ENCODE peak calls at places on chromosomes 16 and 17, in nine cellular contexts. One of them, this sample, is unnamed.
A peak's percentile ranks its signal among the peaks of the same experiment; 100 is the strongest.

GRCh38 chr16:89971495-89972243 is 23.1 kb downstream of the DEF8 start:
- DNase-seq in foreskin fibroblast: peak; percentile 6
- DNase-seq in fibroblast of lung: no peak
- DNase-seq in pancreas: peak; percentile 36
- DNase-seq in IMR-90: no peak
- DNase-seq in gastrocnemius medialis: no peak
- DNase-seq in astrocyte: no peak
- DNase-seq in A673: no peak
- DNase-seq in bronchial epithelial cell: no peak
- DNase-seq in this sample: no peak

GRCh38 chr17:80953471-80954315 is 37.9 kb upstream of the CHMP6 start:
- DNase-seq in bronchial epithelial cell: no peak
- DNase-seq in astrocyte: no peak
- DNase-seq in gastrocnemius medialis: no peak
- DNase-seq in pancreas: no peak
- DNase-seq in A673: no peak
- DNase-seq in fibroblast of lung: no peak
- DNase-seq in IMR-90: no peak
- DNase-seq in foreskin fibroblast: no peak
- DNase-seq in this sample: no peak

GRCh38 chr16:31213877-31214704 is at the start of gene TRIM72:
- DNase-seq in A673: no peak
- DNase-seq in foreskin fibroblast: no peak
- DNase-seq in fibroblast of lung: no peak
- DNase-seq in gastrocnemius medialis: peak; percentile 90
- DNase-seq in IMR-90: no peak
- DNase-seq in pancreas: no peak
- DNase-seq in bronchial epithelial cell: no peak
- DNase-seq in astrocyte: no peak
- DNase-seq in this sample: no peak

GRCh38 chr16:23284584-23284983 is 17.5 kb upstream of the SCNN1B start:
- DNase-seq in gastrocnemius medialis: no peak
- DNase-seq in foreskin fibroblast: no peak
- DNase-seq in bronchial epithelial cell: peak; percentile 35
- DNase-seq in astrocyte: no peak
- DNase-seq in pancreas: no peak
- DNase-seq in A673: no peak
- DNase-seq in IMR-90: no peak
- DNase-seq in fibroblast of lung: no peak
- DNase-seq in this sample: no peak

GRCh38 chr16:89354325-89354724 is 136.0 kb downstream of the ANKRD11 start:
- DNase-seq in bronchial epithelial cell: no peak
- DNase-seq in fibroblast of lung: no peak
- DNase-seq in astrocyte: no peak
- DNase-seq in IMR-90: no peak
- DNase-seq in gastrocnemius medialis: no peak
- DNase-seq in foreskin fibroblast: no peak
- DNase-seq in A673: no peak
- DNase-seq in pancreas: peak; percentile 61
- DNase-seq in this sample: no peak

GRCh38 chr16:11913425-11914079 is 2.2 kb downstream of the GSPT1 start:
- DNase-seq in A673: no peak
- DNase-seq in fibroblast of lung: peak; percentile 6
- DNase-seq in gastrocnemius medialis: no peak
- DNase-seq in foreskin fibroblast: peak; percentile 45
- DNase-seq in bronchial epithelial cell: peak; percentile 71
- DNase-seq in pancreas: no peak
- DNase-seq in astrocyte: peak; percentile 50
- DNase-seq in IMR-90: peak; percentile 41
- DNase-seq in this sample: peak; percentile 75

GRCh38 chr17:72121164-72122001 is 563 bp downstream of the SOX9 start:
- DNase-seq in gastrocnemius medialis: peak; percentile 8
- DNase-seq in fibroblast of lung: peak; percentile 75
- DNase-seq in A673: peak; percentile 54
- DNase-seq in IMR-90: peak; percentile 69
- DNase-seq in pancreas: peak; percentile 43
- DNase-seq in bronchial epithelial cell: peak; percentile 40
- DNase-seq in foreskin fibroblast: peak; percentile 84
- DNase-seq in astrocyte: peak; percentile 64
- DNase-seq in this sample: peak; percentile 54

GRCh38 chr16:15573274-15573895 is 69.6 kb downstream of the MARF1 start:
- DNase-seq in foreskin fibroblast: peak; percentile 34
- DNase-seq in fibroblast of lung: no peak
- DNase-seq in astrocyte: no peak
- DNase-seq in bronchial epithelial cell: no peak
- DNase-seq in gastrocnemius medialis: no peak
- DNase-seq in pancreas: no peak
- DNase-seq in A673: no peak
- DNase-seq in IMR-90: no peak
- DNase-seq in this sample: no peak

GRCh38 chr16:15592324-15592723 is 50.6 kb downstream of the MARF1 start:
- DNase-seq in gastrocnemius medialis: no peak
- DNase-seq in fibroblast of lung: no peak
- DNase-seq in A673: no peak
- DNase-seq in IMR-90: no peak
- DNase-seq in pancreas: no peak
- DNase-seq in astrocyte: no peak
- DNase-seq in foreskin fibroblast: no peak
- DNase-seq in bronchial epithelial cell: peak; percentile 81
- DNase-seq in this sample: no peak

GRCh38 chr17:59601130-59601529 is 18.6 kb upstream of the CLTC start:
- DNase-seq in A673: no peak
- DNase-seq in pancreas: no peak
- DNase-seq in astrocyte: no peak
- DNase-seq in IMR-90: no peak
- DNase-seq in gastrocnemius medialis: no peak
- DNase-seq in foreskin fibroblast: no peak
- DNase-seq in fibroblast of lung: no peak
- DNase-seq in bronchial epithelial cell: no peak
- DNase-seq in this sample: no peak

GRCh38 chr17:76742958-76743357 is 5.0 kb downstream of the MFSD11 start:
- DNase-seq in foreskin fibroblast: peak; percentile 44
- DNase-seq in bronchial epithelial cell: no peak
- DNase-seq in gastrocnemius medialis: no peak
- DNase-seq in IMR-90: no peak
- DNase-seq in A673: no peak
- DNase-seq in pancreas: no peak
- DNase-seq in astrocyte: no peak
- DNase-seq in fibroblast of lung: no peak
- DNase-seq in this sample: no peak

GRCh38 chr16:19698480-19699465 is 19.3 kb downstream of the KNOP1 start:
- DNase-seq in astrocyte: peak; percentile 68
- DNase-seq in IMR-90: peak; percentile 20
- DNase-seq in pancreas: no peak
- DNase-seq in foreskin fibroblast: peak; percentile 62
- DNase-seq in gastrocnemius medialis: no peak
- DNase-seq in fibroblast of lung: peak; percentile 32
- DNase-seq in A673: no peak
- DNase-seq in bronchial epithelial cell: no peak
- DNase-seq in this sample: no peak

GRCh38 chr16:50011707-50012106 is 13.3 kb upstream of the CNEP1R1 start:
- DNase-seq in pancreas: no peak
- DNase-seq in fibroblast of lung: peak; percentile 34
- DNase-seq in bronchial epithelial cell: peak; percentile 17
- DNase-seq in gastrocnemius medialis: no peak
- DNase-seq in A673: peak; percentile 28
- DNase-seq in foreskin fibroblast: peak; percentile 23
- DNase-seq in IMR-90: no peak
- DNase-seq in astrocyte: no peak
- DNase-seq in this sample: no peak

GRCh38 chr16:68074850-68075249 is 10.3 kb upstream of the NFATC3 start:
- DNase-seq in fibroblast of lung: no peak
- DNase-seq in A673: no peak
- DNase-seq in foreskin fibroblast: no peak
- DNase-seq in gastrocnemius medialis: no peak
- DNase-seq in astrocyte: no peak
- DNase-seq in pancreas: no peak
- DNase-seq in IMR-90: no peak
- DNase-seq in bronchial epithelial cell: no peak
- DNase-seq in this sample: no peak

GRCh38 chr17:79803997-79804855 is 7.3 kb upstream of the CBX8 start:
- DNase-seq in gastrocnemius medialis: no peak
- DNase-seq in pancreas: no peak
- DNase-seq in bronchial epithelial cell: peak; percentile 20
- DNase-seq in astrocyte: no peak
- DNase-seq in A673: peak; percentile 67
- DNase-seq in IMR-90: no peak
- DNase-seq in fibroblast of lung: peak; percentile 29
- DNase-seq in foreskin fibroblast: peak; percentile 46
- DNase-seq in this sample: no peak

GRCh38 chr17:43626066-43626465 is 35.7 kb downstream of the MEOX1 start:
- DNase-seq in IMR-90: no peak
- DNase-seq in fibroblast of lung: no peak
- DNase-seq in pancreas: no peak
- DNase-seq in gastrocnemius medialis: no peak
- DNase-seq in astrocyte: no peak
- DNase-seq in foreskin fibroblast: no peak
- DNase-seq in A673: no peak
- DNase-seq in bronchial epithelial cell: no peak
- DNase-seq in this sample: no peak

GRCh38 chr16:78705694-78706093 is 606.2 kb downstream of the WWOX start:
- DNase-seq in bronchial epithelial cell: peak; percentile 99
- DNase-seq in astrocyte: peak; percentile 18
- DNase-seq in IMR-90: peak; percentile 2
- DNase-seq in A673: peak; percentile 8
- DNase-seq in foreskin fibroblast: peak; percentile 8
- DNase-seq in fibroblast of lung: peak; percentile 55
- DNase-seq in pancreas: no peak
- DNase-seq in gastrocnemius medialis: no peak
- DNase-seq in this sample: peak; percentile 66

GRCh38 chr16:15044286-15044685 is 11.6 kb downstream of the NTAN1 start:
- DNase-seq in A673: no peak
- DNase-seq in fibroblast of lung: no peak
- DNase-seq in bronchial epithelial cell: no peak
- DNase-seq in astrocyte: no peak
- DNase-seq in pancreas: no peak
- DNase-seq in gastrocnemius medialis: no peak
- DNase-seq in foreskin fibroblast: no peak
- DNase-seq in IMR-90: no peak
- DNase-seq in this sample: no peak

GRCh38 chr16:56956756-56957155 is 5.0 kb upstream of the CETP start:
- DNase-seq in IMR-90: no peak
- DNase-seq in gastrocnemius medialis: no peak
- DNase-seq in A673: no peak
- DNase-seq in pancreas: no peak
- DNase-seq in fibroblast of lung: no peak
- DNase-seq in foreskin fibroblast: no peak
- DNase-seq in astrocyte: no peak
- DNase-seq in bronchial epithelial cell: no peak
- DNase-seq in this sample: no peak
- TF ChIP-seq CTCF in IMR-90: peak; percentile 19
- TF ChIP-seq CTCF in gastrocnemius medialis: no peak
- TF ChIP-seq CTCF in A673: peak; percentile 24
- TF ChIP-seq CTCF in pancreas: no peak
- TF ChIP-seq CTCF in fibroblast of lung: no peak
- TF ChIP-seq CTCF in foreskin fibroblast: no peak
- TF ChIP-seq CTCF in astrocyte: peak; percentile 19
- TF ChIP-seq CTCF in bronchial epithelial cell: no peak
- TF ChIP-seq CTCF in this sample: no peak

GRCh38 chr16:73321942-73322341 is 274.0 kb upstream of the ZFHX3 start:
- DNase-seq in foreskin fibroblast: no peak
- DNase-seq in A673: no peak
- DNase-seq in IMR-90: no peak
- DNase-seq in fibroblast of lung: peak; percentile 1
- DNase-seq in gastrocnemius medialis: no peak
- DNase-seq in pancreas: no peak
- DNase-seq in bronchial epithelial cell: no peak
- DNase-seq in astrocyte: no peak
- DNase-seq in this sample: no peak
- H3K4me3 ChIP-seq in foreskin fibroblast: no peak overlapping the region
- H3K4me3 ChIP-seq in A673: no peak overlapping the region
- H3K4me3 ChIP-seq in IMR-90: no peak overlapping the region
- H3K4me3 ChIP-seq in fibroblast of lung: no peak overlapping the region
- H3K4me3 ChIP-seq in gastrocnemius medialis: no peak overlapping the region
- H3K4me3 ChIP-seq in pancreas: no peak overlapping the region
- H3K4me3 ChIP-seq in bronchial epithelial cell: no peak overlapping the region
- H3K4me3 ChIP-seq in astrocyte: no peak overlapping the region
- H3K4me3 ChIP-seq in this sample: no peak overlapping the region

DNA sequence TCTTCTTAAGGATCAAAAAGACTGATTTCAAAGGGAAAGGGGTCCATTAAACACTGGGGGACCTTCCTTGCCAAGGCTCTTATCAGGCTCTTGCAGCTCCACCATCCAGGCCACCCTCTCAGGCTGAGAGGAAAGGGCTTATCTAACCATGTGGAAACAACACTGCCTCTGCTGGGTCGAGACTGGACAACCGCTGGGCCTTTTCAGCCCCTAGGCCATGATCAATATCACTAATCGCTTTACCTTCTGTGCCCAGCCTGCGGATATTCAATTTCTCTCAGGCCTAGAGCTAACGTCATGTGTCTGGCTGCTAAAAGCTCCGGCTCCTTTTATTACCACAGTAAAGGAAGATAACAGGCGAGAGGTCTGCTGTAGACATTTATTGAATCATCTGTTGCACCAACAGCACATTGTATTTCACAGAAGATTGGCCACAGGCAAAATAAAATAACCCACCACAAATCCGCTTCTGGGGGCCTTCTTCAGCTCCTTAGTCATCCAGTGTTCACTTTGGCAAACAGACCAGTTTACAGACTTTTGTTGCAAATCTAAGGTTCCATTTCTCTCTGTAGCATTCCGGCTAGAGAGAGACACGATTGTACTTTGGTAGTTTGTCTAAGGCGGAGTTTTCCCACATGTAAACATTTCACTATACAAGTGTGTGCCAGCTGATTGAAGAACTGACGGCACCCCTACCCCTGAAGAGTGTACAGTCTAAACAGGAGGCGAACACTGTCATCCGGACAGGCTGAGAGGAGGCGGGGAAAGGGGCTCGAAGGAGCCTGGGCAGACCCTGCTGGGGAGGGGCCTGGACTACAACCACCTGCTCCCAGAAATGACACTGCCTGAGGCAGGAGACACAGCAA is 13.9 kb downstream of the CYB561 start:
- DNase-seq in A673: no peak
- DNase-seq in astrocyte: peak; percentile 65
- DNase-seq in bronchial epithelial cell: no peak
- DNase-seq in fibroblast of lung: peak; percentile 46
- DNase-seq in pancreas: no peak
- DNase-seq in foreskin fibroblast: peak; percentile 76
- DNase-seq in gastrocnemius medialis: no peak
- DNase-seq in IMR-90: peak; percentile 66
- DNase-seq in this sample: no peak
- TF ChIP-seq CTCF in A673: no peak
- TF ChIP-seq CTCF in astrocyte: no peak
- TF ChIP-seq CTCF in bronchial epithelial cell: no peak
- TF ChIP-seq CTCF in fibroblast of lung: no peak
- TF ChIP-seq CTCF in pancreas: no peak
- TF ChIP-seq CTCF in foreskin fibroblast: no peak
- TF ChIP-seq CTCF in gastrocnemius medialis: no peak
- TF ChIP-seq CTCF in IMR-90: no peak
- TF ChIP-seq CTCF in this sample: no peak

DNA sequence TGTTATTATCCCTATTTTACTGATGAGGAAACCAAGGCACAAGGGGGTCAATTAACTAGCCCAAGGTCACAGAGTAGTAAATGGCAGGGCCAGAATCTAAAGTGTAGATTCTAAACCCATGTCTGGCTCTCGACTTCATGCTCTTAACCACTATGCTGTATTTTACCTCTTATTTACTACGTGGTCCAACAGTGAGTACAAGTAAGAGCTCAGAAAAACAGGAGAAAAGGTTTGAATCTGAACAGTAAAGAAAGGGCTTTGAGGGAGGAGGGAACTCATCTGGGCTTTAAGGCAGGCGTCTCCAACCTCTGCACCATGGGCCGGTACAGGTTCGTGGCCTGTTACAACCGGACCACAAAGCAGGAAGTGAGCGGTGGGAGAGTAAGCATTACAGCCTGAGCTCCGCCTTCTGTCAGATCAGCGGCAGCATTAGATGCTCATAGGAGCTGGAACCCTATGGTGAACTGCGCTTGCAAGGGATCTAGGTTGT is 62.9 kb downstream of the SMURF2 start:
- DNase-seq in astrocyte: no peak
- DNase-seq in fibroblast of lung: no peak
- DNase-seq in IMR-90: no peak
- DNase-seq in bronchial epithelial cell: no peak
- DNase-seq in A673: no peak
- DNase-seq in foreskin fibroblast: no peak
- DNase-seq in pancreas: no peak
- DNase-seq in gastrocnemius medialis: no peak
- DNase-seq in this sample: no peak
- H3K4me3 ChIP-seq in astrocyte: no peak overlapping the region
- H3K4me3 ChIP-seq in fibroblast of lung: no peak overlapping the region
- H3K4me3 ChIP-seq in IMR-90: no peak overlapping the region
- H3K4me3 ChIP-seq in bronchial epithelial cell: no peak overlapping the region
- H3K4me3 ChIP-seq in A673: no peak overlapping the region
- H3K4me3 ChIP-seq in foreskin fibroblast: no peak overlapping the region
- H3K4me3 ChIP-seq in pancreas: no peak overlapping the region
- H3K4me3 ChIP-seq in gastrocnemius medialis: no peak overlapping the region
- H3K4me3 ChIP-seq in this sample: no peak overlapping the region